ENCODE peak calls at places on chromosomes 1 and 21, in four cellular contexts. One of them, this sample, is unnamed.

GRCh38 chr1:91894036-91894761 is 8.2 kb upstream of the TGFBR3 start:
- DNase-seq in lower leg skin: no peak
- DNase-seq in GM12891: no peak
- DNase-seq in NB4: peak; percentile 9
- DNase-seq in this sample: no peak

GRCh38 chr1:159005676-159006075 is 4.0 kb upstream of the IFI16 start:
- DNase-seq in lower leg skin: no peak
- DNase-seq in GM12891: no peak
- DNase-seq in NB4: no peak
- DNase-seq in this sample: no peak

GRCh38 chr1:89641781-89642180 is 8.9 kb downstream of the LRRC8C start:
- DNase-seq in lower leg skin: no peak
- DNase-seq in GM12891: no peak
- DNase-seq in NB4: peak; percentile 71
- DNase-seq in this sample: no peak

GRCh38 chr1:23426828-23427227 is 2.3 kb upstream of the TCEA3 start:
- DNase-seq in lower leg skin: no peak
- DNase-seq in GM12891: no peak
- DNase-seq in NB4: no peak
- DNase-seq in this sample: no peak

GRCh38 chr1:18313523-18313922 is 167.2 kb upstream of the KLHDC7A start:
- DNase-seq in lower leg skin: no peak
- DNase-seq in GM12891: no peak
- DNase-seq in NB4: no peak
- DNase-seq in this sample: no peak

GRCh38 chr1:209157514-209158285 is 425.8 kb upstream of the CAMK1G start:
- DNase-seq in lower leg skin: no peak
- DNase-seq in GM12891: no peak
- DNase-seq in NB4: no peak
- DNase-seq in this sample: no peak

GRCh38 chr1:150563340-150564038 is 14.3 kb downstream of the ADAMTSL4 start:
- DNase-seq in lower leg skin: peak; percentile 73
- DNase-seq in GM12891: no peak
- DNase-seq in NB4: no peak
- DNase-seq in this sample: no peak

GRCh38 chr1:224137518-224137917 is 23.6 kb downstream of the FBXO28 start:
- DNase-seq in lower leg skin: no peak
- DNase-seq in GM12891: no peak
- DNase-seq in NB4: no peak
- DNase-seq in this sample: no peak

GRCh38 chr1:203522237-203522636 is 28.3 kb downstream of the OPTC start:
- DNase-seq in lower leg skin: no peak
- DNase-seq in GM12891: no peak
- DNase-seq in NB4: no peak
- DNase-seq in this sample: no peak

GRCh38 chr1:72115290-72115689 is 167.0 kb downstream of the NEGR1 start:
- DNase-seq in lower leg skin: no peak
- DNase-seq in GM12891: no peak
- DNase-seq in NB4: no peak
- DNase-seq in this sample: no peak

GRCh38 chr1:224696891-224697765 is 81.0 kb downstream of the CNIH3 start:
- DNase-seq in lower leg skin: no peak
- DNase-seq in GM12891: no peak
- DNase-seq in NB4: no peak
- DNase-seq in this sample: no peak

GRCh38 chr1:14945132-14946010 is 208.2 kb upstream of the TMEM51 start:
- DNase-seq in lower leg skin: no peak
- DNase-seq in GM12891: no peak
- DNase-seq in NB4: no peak
- DNase-seq in this sample: no peak

GRCh38 chr1:11132571-11133293 is 33.1 kb upstream of the EXOSC10 start:
- DNase-seq in lower leg skin: no peak
- DNase-seq in GM12891: no peak
- DNase-seq in NB4: no peak
- DNase-seq in this sample: no peak

GRCh38 chr1:145708063-145708462 is 895 bp upstream of the PDZK1 start:
- DNase-seq in lower leg skin: no peak
- DNase-seq in GM12891: no peak
- DNase-seq in NB4: no peak
- DNase-seq in this sample: no peak

GRCh38 chr1:22169816-22170215 is 26.9 kb upstream of the WNT4 start:
- DNase-seq in lower leg skin: no peak
- DNase-seq in GM12891: no peak
- DNase-seq in NB4: no peak
- DNase-seq in this sample: no peak

GRCh38 chr1:16986113-16986512 is 5.7 kb upstream of the MFAP2 start:
- DNase-seq in lower leg skin: no peak
- DNase-seq in GM12891: no peak
- DNase-seq in NB4: no peak
- DNase-seq in this sample: no peak

GRCh38 chr1:229190057-229190590 is 80.8 kb upstream of the RAB4A start:
- DNase-seq in lower leg skin: no peak
- DNase-seq in GM12891: no peak
- DNase-seq in NB4: no peak
- DNase-seq in this sample: no peak

GRCh38 chr1:40244138-40244744 is 3.5 kb upstream of the TMCO2 start:
- DNase-seq in lower leg skin: no peak
- DNase-seq in GM12891: no peak
- DNase-seq in NB4: no peak
- DNase-seq in this sample: no peak

GRCh38 chr1:58855351-58856165 is 71.7 kb upstream of the JUN start:
- DNase-seq in lower leg skin: no peak
- DNase-seq in GM12891: no peak
- DNase-seq in NB4: no peak
- DNase-seq in this sample: no peak

GRCh38 chr1:47814592-47815436 is 182.4 kb downstream of the TRABD2B start:
- DNase-seq in lower leg skin: no peak
- DNase-seq in GM12891: no peak
- DNase-seq in NB4: peak; percentile 31
- DNase-seq in this sample: no peak

GRCh38 chr21:41397416-41397815 is 28.6 kb upstream of the MX1 start:
- DNase-seq in lower leg skin: no peak
- DNase-seq in GM12891: no peak
- DNase-seq in NB4: peak; percentile 35
- DNase-seq in this sample: no peak

GRCh38 chr1:18385239-18385790 is 95.4 kb upstream of the KLHDC7A start:
- DNase-seq in lower leg skin: no peak
- DNase-seq in GM12891: no peak
- DNase-seq in NB4: no peak
- DNase-seq in this sample: no peak

GRCh38 chr1:207888647-207889046 is 22.3 kb downstream of the CD34 start:
- DNase-seq in lower leg skin: peak; percentile 65
- DNase-seq in GM12891: no peak
- DNase-seq in NB4: peak; percentile 52
- DNase-seq in this sample: no peak

GRCh38 chr1:234408757-234409156 is 35.5 kb downstream of the COA6 start:
- DNase-seq in lower leg skin: no peak
- DNase-seq in GM12891: no peak
- DNase-seq in NB4: no peak
- DNase-seq in this sample: no peak

GRCh38 chr1:183808296-183809027 is 3.5 kb downstream of the RGL1 start:
- DNase-seq in lower leg skin: no peak
- DNase-seq in GM12891: no peak
- DNase-seq in NB4: no peak
- DNase-seq in this sample: no peak

GRCh38 chr1:64245495-64245894 is 42.1 kb downstream of the UBE2U start:
- DNase-seq in lower leg skin: no peak
- DNase-seq in GM12891: no peak
- DNase-seq in NB4: peak; percentile 18
- DNase-seq in this sample: no peak

GRCh38 chr1:32180186-32181060 is 948 bp downstream of the TXLNA start:
- DNase-seq in lower leg skin: no peak
- DNase-seq in GM12891: peak; percentile 35
- DNase-seq in NB4: peak; percentile 62
- DNase-seq in this sample: no peak

GRCh38 chr1:125118147-125118993 is 3933.6 kb downstream of the SRGAP2C start:
- DNase-seq in lower leg skin: no peak
- DNase-seq in GM12891: no peak
- DNase-seq in NB4: no peak
- DNase-seq in this sample: no peak

GRCh38 chr1:1869459-1869858 is 21.4 kb downstream of the GNB1 start:
- DNase-seq in lower leg skin: no peak
- DNase-seq in GM12891: no peak
- DNase-seq in NB4: peak; percentile 63
- DNase-seq in this sample: no peak

GRCh38 chr1:58437623-58438022 is 108.9 kb downstream of the OMA1 start:
- DNase-seq in lower leg skin: no peak
- DNase-seq in GM12891: no peak
- DNase-seq in NB4: no peak
- DNase-seq in this sample: no peak

GRCh38 chr1:11898831-11899467 is 27.3 kb downstream of the KIAA2013 start:
- DNase-seq in lower leg skin: no peak
- DNase-seq in GM12891: no peak
- DNase-seq in NB4: no peak
- DNase-seq in this sample: no peak

GRCh38 chr1:98304888-98305287 is 356.6 kb upstream of the SNX7 start:
- DNase-seq in lower leg skin: no peak
- DNase-seq in GM12891: no peak
- DNase-seq in NB4: no peak
- DNase-seq in this sample: no peak

GRCh38 chr1:59199147-59199546 is 97.7 kb upstream of the FGGY start:
- DNase-seq in lower leg skin: no peak
- DNase-seq in GM12891: no peak
- DNase-seq in NB4: no peak
- DNase-seq in this sample: no peak

GRCh38 chr1:56758135-56758534 is 61.1 kb downstream of the FYB2 start:
- DNase-seq in lower leg skin: no peak
- DNase-seq in GM12891: no peak
- DNase-seq in NB4: no peak
- DNase-seq in this sample: no peak

GRCh38 chr1:178518894-178519293 is 6.0 kb downstream of the TEX35 start:
- DNase-seq in lower leg skin: no peak
- DNase-seq in GM12891: no peak
- DNase-seq in NB4: no peak
- DNase-seq in this sample: no peak

GRCh38 chr1:25134307-25134706 is 98.0 kb downstream of the SYF2 start:
- DNase-seq in lower leg skin: no peak
- DNase-seq in GM12891: no peak
- DNase-seq in NB4: no peak
- DNase-seq in this sample: no peak

GRCh38 chr1:188027613-188028012 is 1198.9 kb downstream of the PLA2G4A start:
- DNase-seq in lower leg skin: no peak
- DNase-seq in GM12891: no peak
- DNase-seq in NB4: no peak
- DNase-seq in this sample: no peak

GRCh38 chr1:5901841-5902240 is 90.4 kb downstream of the NPHP4 start:
- DNase-seq in lower leg skin: no peak
- DNase-seq in GM12891: no peak
- DNase-seq in NB4: no peak
- DNase-seq in this sample: no peak

GRCh38 chr1:12434174-12434573 is 183.8 kb downstream of the DHRS3 start:
- DNase-seq in lower leg skin: no peak
- DNase-seq in GM12891: no peak
- DNase-seq in NB4: peak; percentile 89
- DNase-seq in this sample: no peak

GRCh38 chr1:119219711-119220110 is 79.3 kb upstream of the WARS2 start:
- DNase-seq in lower leg skin: no peak
- DNase-seq in GM12891: no peak
- DNase-seq in NB4: peak; percentile 5
- DNase-seq in this sample: no peak
- TF ChIP-seq POLR2A in lower leg skin: no peak
- TF ChIP-seq POLR2A in GM12891: no peak
- TF ChIP-seq POLR2A in NB4: no peak
- TF ChIP-seq POLR2A in this sample: no peak

GRCh38 chr1:26786437-26787380 is 1.0 kb upstream of the PIGV start:
- DNase-seq in lower leg skin: peak; percentile 68
- DNase-seq in GM12891: peak; percentile 48
- DNase-seq in NB4: peak; percentile 94
- DNase-seq in this sample: no peak
- TF ChIP-seq POLR2A in lower leg skin: no peak
- TF ChIP-seq POLR2A in GM12891: peak; percentile 57
- TF ChIP-seq POLR2A in NB4: peak; percentile 63
- TF ChIP-seq POLR2A in this sample: no peak

DNA sequence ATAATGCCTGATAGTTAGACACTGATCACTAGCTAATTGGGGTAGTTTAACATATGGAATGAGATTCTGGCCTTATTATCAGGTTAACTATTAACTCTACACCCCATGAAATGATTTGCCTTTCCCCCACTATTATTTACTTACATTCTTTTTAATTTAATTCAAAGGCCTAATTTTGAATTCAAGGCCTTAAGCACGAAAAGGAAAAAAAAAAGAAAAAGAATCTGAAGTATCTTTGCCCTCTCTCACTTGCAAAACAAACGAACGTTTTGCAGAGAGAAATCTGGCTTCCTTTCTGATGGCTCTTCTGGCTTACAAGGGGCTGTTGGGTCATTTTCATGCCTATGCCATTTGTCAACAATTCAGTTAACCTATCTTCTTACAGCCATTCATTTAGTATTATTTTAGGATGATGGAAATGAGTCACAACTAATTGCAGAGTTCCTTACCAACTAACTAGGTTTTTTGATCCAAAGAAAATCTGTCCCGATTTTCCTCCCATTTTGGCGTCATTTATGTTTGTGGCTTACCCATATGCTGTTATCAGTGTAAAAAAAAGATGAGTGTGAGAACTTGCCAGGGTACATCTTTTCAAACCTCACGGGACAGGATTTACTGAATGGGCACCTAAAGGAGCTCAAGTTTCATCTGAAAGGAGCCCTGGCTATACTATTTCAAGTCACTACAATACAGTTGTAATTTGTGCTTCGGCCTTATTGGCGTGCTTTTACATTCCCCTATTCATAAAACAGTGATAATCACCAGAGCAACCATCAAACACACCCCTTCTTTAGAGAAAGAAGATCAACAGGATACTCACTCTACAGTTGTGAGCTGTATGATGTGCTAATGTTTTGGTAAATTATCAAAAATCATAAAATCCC is 1.9 kb upstream of the ERRFI1 start:
- DNase-seq in lower leg skin: no peak
- DNase-seq in GM12891: no peak
- DNase-seq in NB4: no peak
- DNase-seq in this sample: no peak
- TF ChIP-seq POLR2A in lower leg skin: no peak
- TF ChIP-seq POLR2A in GM12891: no peak
- TF ChIP-seq POLR2A in NB4: no peak
- TF ChIP-seq POLR2A in this sample: no peak

DNA sequence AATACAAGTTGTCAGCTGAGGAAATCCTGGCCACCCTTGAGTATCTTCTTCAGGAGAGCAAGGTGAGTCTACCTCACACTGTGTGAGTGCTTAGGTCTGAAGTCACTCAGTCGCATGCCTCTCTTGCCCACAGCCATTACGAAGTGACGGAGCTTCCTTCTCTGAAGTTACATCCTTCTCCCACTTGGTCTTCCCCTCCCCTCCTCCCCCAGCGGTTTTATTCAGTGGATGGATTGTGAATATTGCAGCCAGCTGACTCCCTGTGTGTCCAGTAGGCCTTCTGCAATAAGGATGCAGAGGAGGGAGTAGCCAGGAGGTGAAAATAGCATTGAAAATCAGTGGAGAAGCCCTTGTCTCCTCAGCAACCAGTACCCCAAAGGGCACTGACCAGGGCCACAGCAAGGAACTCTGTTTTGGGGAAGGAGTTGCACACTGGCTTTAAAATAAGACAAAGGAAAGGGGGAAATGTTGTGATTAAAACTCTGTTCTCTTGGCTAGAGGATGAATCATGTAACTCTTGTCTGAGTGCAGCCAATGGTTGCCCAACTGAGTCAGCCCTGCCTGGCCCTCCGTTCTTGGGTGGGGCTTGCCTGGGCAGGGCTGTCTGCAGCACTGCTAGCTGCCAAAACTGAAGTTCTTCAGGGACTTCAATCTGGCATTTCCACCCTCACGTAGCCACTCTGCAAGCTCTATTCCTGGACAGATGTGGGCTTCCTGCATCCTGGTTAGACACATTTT is 4.4 kb downstream of the S100A10 start:
- DNase-seq in lower leg skin: peak; percentile 81
- DNase-seq in GM12891: no peak
- DNase-seq in NB4: peak; percentile 85
- DNase-seq in this sample: no peak
- TF ChIP-seq POLR2A in lower leg skin: no peak
- TF ChIP-seq POLR2A in GM12891: no peak
- TF ChIP-seq POLR2A in NB4: no peak
- TF ChIP-seq POLR2A in this sample: no peak

This sample was measured in esophagus squamous epithelium.